ENCODE peak calls at places on chromosomes 7 and 10, in six cellular contexts. R, U, Q, G, D and I are unnamed samples.

GRCh38 chr7:44261239-44261638 is 60.5 kb downstream of the YKT6 start:
- DNase-seq in Q (no peak), D (no peak), G (no peak), U (no peak), R (no peak), I (no peak)

GRCh38 chr10:73648975-73649829 is 6.6 kb downstream of the SYNPO2L start:
- DNase-seq in Q (no peak), G (peak), R (no peak), U (peak), D (peak), I (no peak)

GRCh38 chr10:51097546-51097945 is 23.3 kb downstream of the PRKG1 start:
- DNase-seq in G (no peak), U (no peak), D (peak), R (no peak), Q (no peak), I (no peak)

GRCh38 chr7:38311329-38311937 is 38.0 kb upstream of the TARP start:
- DNase-seq in Q (no peak), D (peak), G (no peak), R (no peak), U (no peak), I (no peak)

GRCh38 chr10:125140151-125140550 is 20.2 kb downstream of the CTBP2 start:
- DNase-seq in R (no peak), G (no peak), D (no peak), U (no peak), Q (no peak), I (no peak)

GRCh38 chr10:4512557-4513286 is 313.3 kb upstream of the AKR1E2 start:
- DNase-seq in R (peak), Q (no peak), U (peak), D (peak), G (peak), I (no peak)

GRCh38 chr7:71630521-71630920 is 498.6 kb downstream of the GALNT17 start:
- DNase-seq in G (no peak), U (no peak), D (no peak), R (no peak), Q (no peak), I (no peak)

GRCh38 chr7:140322759-140323158 is 75.6 kb downstream of the SLC37A3 start:
- DNase-seq in R (peak), Q (no peak), G (no peak), D (no peak), U (peak), I (no peak)

GRCh38 chr10:8416192-8416701 is 361.8 kb downstream of the GATA3 start:
- DNase-seq in R (no peak), G (no peak), Q (no peak), D (no peak), U (no peak), I (no peak)

GRCh38 chr7:106332186-106332585 is 47.4 kb upstream of the NAMPT start:
- DNase-seq in Q (no peak), R (no peak), D (no peak), G (no peak), U (no peak), I (no peak)

DNA sequence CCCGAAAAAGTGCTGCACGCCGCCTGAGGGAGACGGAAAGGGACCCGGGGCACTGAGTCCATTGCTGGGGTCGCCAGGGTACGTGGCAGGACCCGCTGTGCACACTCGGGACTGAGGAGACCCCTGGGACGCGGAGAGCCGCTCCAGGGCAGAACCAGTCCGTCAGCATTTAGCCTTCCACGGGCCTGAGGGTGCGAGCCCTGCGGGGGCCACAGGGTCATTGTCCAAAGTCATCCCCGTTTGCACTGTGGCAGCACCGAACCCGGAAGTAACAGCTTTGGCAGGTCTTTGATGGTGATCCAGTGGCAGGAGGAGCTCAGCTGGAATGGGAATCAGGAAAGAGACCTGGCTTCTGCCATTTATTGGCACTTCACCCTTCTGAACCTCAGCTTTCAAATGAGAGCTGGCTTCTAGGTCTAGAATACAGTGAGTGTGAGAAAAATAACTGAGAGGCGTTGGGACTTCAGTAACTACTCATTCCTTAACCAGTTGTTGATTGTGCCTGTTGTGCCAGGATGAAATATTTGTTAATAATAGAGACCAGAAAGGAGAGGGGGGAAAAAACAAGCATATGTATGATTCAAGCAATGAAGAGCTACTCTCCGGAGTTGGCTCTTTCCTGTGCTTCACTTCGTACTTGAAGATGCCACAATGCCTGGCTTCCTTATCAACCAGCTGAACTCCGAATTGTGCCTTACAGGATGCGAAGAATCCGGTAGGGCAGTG is 792 bp upstream of the ARHGAP12 start:
- DNase-seq in Q (peak), U (peak), G (no peak), D (peak), R (peak), I (no peak)
- H4K8ac ChIP-seq in Q (no peak), U (no peak), G (peak), D (peak), R (no peak), I (peak)

DNA sequence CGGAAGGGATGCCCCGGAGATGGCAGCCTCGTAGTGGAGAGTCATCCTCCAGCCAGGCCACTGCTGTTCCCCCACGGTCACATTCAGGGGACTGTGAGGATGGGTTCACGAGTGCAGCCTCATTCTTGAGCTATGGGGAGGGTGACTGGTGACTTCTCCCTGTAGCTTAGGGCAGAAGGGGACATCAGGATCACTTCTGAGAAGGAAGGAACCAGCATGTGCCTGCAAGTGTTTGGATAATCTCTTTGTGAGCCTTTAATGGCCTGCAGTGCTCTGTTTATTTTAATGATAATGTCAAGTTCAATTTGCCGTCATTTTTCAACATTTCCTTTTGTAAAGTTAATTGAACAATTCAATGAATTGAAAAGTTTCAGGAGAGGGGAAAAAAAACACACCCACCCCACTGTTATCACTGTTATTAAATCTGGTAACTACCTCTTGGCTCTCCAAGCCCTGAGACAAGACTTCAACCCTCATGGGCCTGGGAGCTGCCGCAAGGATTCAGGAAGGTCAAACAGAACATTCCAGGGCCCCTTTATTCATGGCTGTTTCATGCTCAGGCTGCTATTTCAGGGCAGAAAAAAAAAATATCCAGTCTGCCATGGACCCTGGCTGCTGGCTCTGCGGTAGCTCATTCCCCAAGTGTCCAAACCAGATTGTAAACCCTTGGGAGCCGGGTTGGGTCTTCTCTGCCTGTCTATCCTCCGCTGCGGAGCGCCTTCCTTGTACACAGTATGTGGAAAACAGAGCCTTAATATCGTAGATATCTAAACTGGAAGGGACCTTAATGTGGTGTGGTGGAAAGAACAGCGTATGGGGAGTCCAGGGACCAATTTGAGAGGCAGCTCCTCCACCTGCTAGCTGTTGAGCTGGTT is 100.4 kb downstream of the CDH23 start:
- DNase-seq in D (no peak), Q (no peak), U (no peak), G (no peak), R (no peak), I (no peak)
- H4K8ac ChIP-seq in D (no peak), Q (no peak), U (no peak), G (no peak), R (no peak), I (no peak)

GRCh38 chr7:94389381-94389780 is 5.3 kb upstream of the COL1A2 start:
- DNase-seq in U (no peak), Q (no peak), R (no peak), G (no peak), D (no peak), I (no peak)

GRCh38 chr7:94393251-94393758 is 1.4 kb upstream of the COL1A2 start:
- DNase-seq in G (peak), R (peak), U (peak), Q (peak), D (no peak), I (no peak)

GRCh38 chr7:94392391-94392782 is 2.3 kb upstream of the COL1A2 start:
- DNase-seq in U (peak), G (no peak), D (no peak), R (no peak), Q (no peak), I (no peak)

GRCh38 chr7:94394058-94394398 is 667 bp upstream of the COL1A2 start:
- DNase-seq in U (no peak), R (no peak), G (peak), D (no peak), Q (no peak), I (peak)

DNA sequence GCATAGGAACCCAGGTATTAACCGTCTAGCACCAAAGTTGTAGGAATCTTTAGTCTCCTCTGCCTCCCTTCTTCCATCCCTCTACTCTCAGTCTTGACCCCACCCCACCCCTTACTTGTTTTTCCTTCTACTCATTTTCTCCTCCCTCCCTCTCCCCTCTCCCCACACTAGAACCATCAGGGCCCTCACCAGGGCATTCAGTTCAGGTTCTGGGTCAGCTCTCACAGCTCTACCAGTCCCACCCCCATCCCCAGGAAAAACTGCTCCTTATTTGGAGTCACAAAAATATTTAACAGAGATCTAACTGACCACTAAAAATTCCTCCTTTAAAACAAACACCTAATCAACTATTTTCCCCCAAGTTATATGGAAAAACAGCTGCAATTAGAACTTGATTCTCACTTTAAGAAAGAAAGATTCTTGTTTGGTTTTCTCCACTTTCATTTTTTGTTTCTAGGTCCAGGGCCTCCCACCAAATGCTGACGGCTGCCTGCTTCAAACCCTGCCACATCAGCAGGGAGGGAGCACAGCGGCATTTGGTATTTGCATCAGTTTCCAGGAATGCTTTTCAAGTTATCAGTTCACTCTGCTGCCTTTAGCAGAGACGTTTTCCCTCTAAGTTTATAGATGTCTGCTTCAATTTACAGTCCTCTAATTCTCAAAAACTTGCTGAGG is 2.8 kb upstream of the COL1A2 start:
- DNase-seq in Q (no peak), D (no peak), U (peak), R (peak), G (peak), I (no peak)
- H4K8ac ChIP-seq in Q (no peak), D (peak), U (no peak), R (no peak), G (peak), I (no peak)

GRCh38 chr10:70352401-70353097 is 29.9 kb downstream of the LRRC20 start:
- DNase-seq in R (no peak), G (peak), Q (no peak), U (no peak), D (peak), I (no peak)

GRCh38 chr10:70348228-70348850 is 34.1 kb downstream of the LRRC20 start:
- DNase-seq in Q (no peak), U (peak), G (no peak), R (peak), D (peak), I (peak)

GRCh38 chr10:70354100-70354499 is 28.3 kb downstream of the LRRC20 start:
- DNase-seq in Q (no peak), U (no peak), G (no peak), D (no peak), R (no peak), I (no peak)

GRCh38 chr10:70347321-70347720 is 35.1 kb downstream of the LRRC20 start:
- DNase-seq in G (no peak), Q (no peak), D (no peak), R (no peak), U (no peak), I (no peak)

DNA sequence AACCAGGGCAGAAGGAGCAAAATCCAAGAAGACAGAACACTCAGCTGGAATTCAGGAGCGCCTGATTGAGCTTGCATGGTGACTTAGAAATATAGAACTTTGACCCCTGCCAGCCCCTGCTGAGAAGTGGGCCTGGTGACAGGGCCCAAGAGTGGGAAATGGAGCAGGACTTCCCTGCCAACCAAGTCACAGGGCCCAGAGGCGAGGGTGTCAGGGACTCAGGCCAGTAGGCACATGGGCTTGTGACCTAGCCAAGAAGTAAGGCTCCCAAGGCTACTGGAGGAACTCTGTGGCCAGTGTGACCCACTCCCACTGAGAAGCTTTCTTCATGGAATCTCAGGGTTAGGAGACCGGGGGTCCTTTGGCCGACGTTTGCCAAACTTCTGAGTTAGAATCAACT is 31.9 kb downstream of the LRRC20 start:
- DNase-seq in Q (no peak), D (no peak), G (no peak), R (no peak), U (no peak), I (no peak)
- H4K8ac ChIP-seq in Q (no peak), D (no peak), G (no peak), R (no peak), U (no peak), I (no peak)

GRCh38 chr7:42605381-42605780 is 306.5 kb downstream of the C7orf25 start:
- DNase-seq in D (no peak), R (no peak), G (no peak), U (no peak), Q (peak), I (no peak)
- H4K8ac ChIP-seq in D (no peak), R (no peak), G (no peak), U (no peak), Q (no peak), I (no peak)

DNA sequence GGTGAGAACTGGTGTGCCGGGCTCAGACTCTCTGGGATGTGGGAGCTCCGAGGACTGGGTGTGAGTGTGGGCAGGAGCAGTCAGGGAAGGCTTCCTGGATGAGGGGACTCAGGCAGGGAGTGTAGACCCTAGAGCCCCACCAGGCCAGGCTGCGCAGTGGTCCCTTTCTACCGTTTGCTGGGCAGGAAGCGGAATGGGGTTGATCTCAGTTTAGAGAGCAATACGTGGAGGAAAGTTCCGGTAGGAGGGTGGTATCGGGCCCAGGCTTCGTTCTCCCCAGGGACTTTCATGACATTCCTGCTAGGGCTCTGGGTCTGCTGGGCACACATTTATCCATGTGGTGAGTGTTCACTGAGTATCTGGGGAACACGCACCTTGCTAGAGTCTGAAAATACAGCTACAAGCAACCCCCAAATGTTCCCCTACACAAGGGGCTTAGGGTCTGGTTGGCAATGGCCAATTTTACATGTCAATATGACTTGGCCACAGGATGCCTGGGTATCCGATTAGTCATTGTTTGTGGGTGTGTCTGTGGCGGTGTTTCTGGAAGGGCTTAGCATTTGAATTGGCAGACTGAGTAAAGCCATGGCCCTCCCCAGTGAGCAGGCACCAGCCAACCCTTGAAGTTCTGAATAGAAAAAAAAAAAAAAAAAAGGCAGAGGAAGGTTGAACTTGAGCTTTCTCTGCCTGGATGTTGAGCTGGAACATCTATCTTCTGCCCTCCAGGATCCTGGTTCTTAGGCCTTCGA is 20.8 kb downstream of the GHRHR start:
- DNase-seq in D (no peak), R (peak), G (no peak), Q (no peak), U (peak), I (peak)
- H4K8ac ChIP-seq in D (no peak), R (no peak), G (no peak), Q (no peak), U (no peak), I (peak)